ENCODE peak calls at places on chromosomes 6 and 20, in five cellular contexts. M, D, R, A and V are unnamed samples.

GRCh38 chr6:36113701-36114100 is 16.6 kb upstream of the MAPK13 start:
- DNase-seq in R (no peak), D (no peak), M (no peak), A (no peak), V (no peak)

GRCh38 chr6:5422321-5422915 is 161.1 kb downstream of the FARS2 start:
- DNase-seq in D (peak; percentile 38), R (peak; percentile 46), M (no peak), A (no peak), V (peak; percentile 47)

GRCh38 chr6:106339334-106340029 is 13.9 kb upstream of the ATG5 start:
- DNase-seq in A (no peak), D (peak; percentile 88), R (peak; percentile 57), M (peak; percentile 43), V (peak; percentile 89)

GRCh38 chr6:110595112-110595511 is 118.7 kb upstream of the SLC22A16 start:
- DNase-seq in R (no peak), D (no peak), A (no peak), M (no peak), V (no peak)

GRCh38 chr6:54802775-54803631 is 43.6 kb upstream of the FAM83B start:
- DNase-seq in M (no peak), D (peak; percentile 69), A (no peak), R (no peak), V (peak; percentile 47)

GRCh38 chr20:57695940-57696339 is 13.9 kb downstream of the PMEPA1 start:
- DNase-seq in M (no peak), R (no peak), A (no peak), D (no peak), V (no peak)

GRCh38 chr20:35546127-35546526 is 4.2 kb downstream of the ERGIC3 start:
- DNase-seq in A (no peak), D (no peak), M (no peak), R (no peak), V (no peak)

GRCh38 chr20:62804632-62805364 is at the start of gene OGFR:
- DNase-seq in A (peak; percentile 81), M (peak; percentile 80), R (peak; percentile 79), D (no peak), V (peak; percentile 57)

GRCh38 chr6:33621396-33622388 is 570 bp downstream of the ITPR3 start:
- DNase-seq in M (no peak), A (peak; percentile 54), D (peak; percentile 68), R (peak; percentile 48), V (no peak)

GRCh38 chr6:149166324-149166723 is 151.2 kb upstream of the TAB2 start:
- DNase-seq in A (no peak), D (no peak), M (no peak), R (no peak), V (no peak)

GRCh38 chr20:38809942-38810341 is 4.4 kb downstream of the PPP1R16B start:
- DNase-seq in A (peak; percentile 45), R (no peak), D (no peak), M (no peak), V (no peak)

GRCh38 chr6:6319947-6320811 is at the start of gene F13A1:
- DNase-seq in D (no peak), M (peak; percentile 49), R (no peak), A (peak; percentile 29), V (peak; percentile 79)

GRCh38 chr6:11791354-11792107 is 12.9 kb upstream of the ADTRP start:
- DNase-seq in R (peak; percentile 23), M (no peak), A (no peak), D (peak; percentile 52), V (no peak)

GRCh38 chr6:63817492-63818050 is 182.0 kb downstream of the PHF3 start:
- DNase-seq in M (no peak), D (no peak), R (no peak), A (no peak), V (no peak)

GRCh38 chr6:111248789-111249188 is 161.5 kb downstream of the SLC16A10 start:
- DNase-seq in R (no peak), M (no peak), D (no peak), A (no peak), V (no peak)

GRCh38 chr6:161644521-161644920 is 370.7 kb upstream of the AGPAT4 start:
- DNase-seq in A (no peak), M (no peak), D (peak; percentile 51), R (no peak), V (no peak)

GRCh38 chr6:113690255-113690956 is 166.7 kb upstream of the MARCKS start:
- DNase-seq in M (no peak), A (peak; percentile 56), D (peak; percentile 86), R (peak; percentile 1), V (no peak)

GRCh38 chr6:148999501-148999900 is 252.7 kb downstream of the UST start:
- DNase-seq in R (no peak), A (no peak), M (no peak), D (peak; percentile 77), V (no peak)

GRCh38 chr6:13119549-13119948 is 208.8 kb downstream of the TBC1D7 start:
- DNase-seq in A (no peak), D (no peak), M (no peak), R (no peak), V (no peak)

GRCh38 chr20:46031701-46032254 is 2.8 kb downstream of the SLC12A5 start:
- DNase-seq in M (no peak), R (no peak), D (no peak), A (no peak), V (no peak)

GRCh38 chr6:37429352-37429750 is 3.7 kb upstream of the CMTR1 start:
- DNase-seq in D (no peak), M (no peak), R (peak; percentile 24), A (peak; percentile 20), V (no peak)

GRCh38 chr6:3884007-3884745 is 35.0 kb downstream of the FAM50B start:
- DNase-seq in M (no peak), R (no peak), D (peak; percentile 76), A (no peak), V (no peak)

GRCh38 chr6:110392727-110393126 is 22.6 kb downstream of the DDO start:
- DNase-seq in M (no peak), A (no peak), D (no peak), R (no peak), V (no peak)

GRCh38 chr6:134683783-134684765 is 265.8 kb downstream of the ALDH8A1 start:
- DNase-seq in A (no peak), D (peak; percentile 37), M (no peak), R (no peak), V (no peak)

GRCh38 chr6:44003345-44004061 is 123.7 kb downstream of the MRPL14 start:
- DNase-seq in D (no peak), R (no peak), A (peak; percentile 43), M (no peak), V (no peak)

GRCh38 chr20:61057313-61058171 is 194.5 kb upstream of the CDH4 start:
- DNase-seq in A (no peak), D (no peak), R (no peak), M (no peak), V (no peak)

GRCh38 chr6:37136821-37137200 is 33.1 kb upstream of the PIM1 start:
- DNase-seq in D (no peak), R (no peak), M (no peak), A (no peak), V (no peak)

GRCh38 chr6:166228839-166229528 is 61.3 kb upstream of the TBXT start:
- DNase-seq in M (no peak), R (peak; percentile 56), D (no peak), A (no peak), V (no peak)

GRCh38 chr6:135268740-135269139 is 87.6 kb downstream of the MYB start:
- DNase-seq in M (no peak), R (no peak), A (no peak), D (no peak), V (no peak)

GRCh38 chr6:52571099-52571755 is 5.6 kb downstream of the TRAM2 start:
- DNase-seq in M (no peak), D (no peak), R (no peak), A (no peak), V (no peak)

GRCh38 chr6:72218125-72218524 is 331.8 kb downstream of the RIMS1 start:
- DNase-seq in A (no peak), D (peak; percentile 40), R (no peak), M (no peak), V (peak; percentile 83)

GRCh38 chr6:154705471-154706113 is 27.6 kb upstream of the SCAF8 start:
- DNase-seq in D (peak; percentile 12), R (peak; percentile 17), A (no peak), M (no peak), V (no peak)